ENCODE peak calls at places on chromosomes 4 and X, in ten cellular contexts. H is Calu3; N is tibial nerve; Y is activated naive CD4-positive, alpha-beta T cell; M is SHP77; Q is fibroblast of pulmonary artery; E is nephron progenitor cell; B is type B pancreatic cell; G is BJ; J is Caki2. A is an unnamed sample.

GRCh38 chr4:75633846-75634245 is 3.5 kb upstream of the CDKL2 start:
- DNase-seq in M (no peak), J (peak; percentile 12), H (no peak), Q (peak; percentile 29), B (no peak), E (no peak), G (peak; percentile 27), Y (no peak), N (no peak), A (no peak)

GRCh38 chrX:53704854-53705253 is 18.3 kb upstream of the HUWE1 start:
- DNase-seq in B (no peak), H (no peak), J (no peak), Y (no peak), Q (no peak), N (no peak), G (no peak), E (no peak), M (no peak), A (no peak)

GRCh38 chr4:16226816-16227461 is 668 bp upstream of the TAPT1 start:
- DNase-seq in Y (peak; percentile 39), B (peak; percentile 75), G (no peak), H (peak; percentile 46), E (peak; percentile 69), Q (no peak), N (peak; percentile 25), M (no peak), J (peak; percentile 64), A (no peak)

GRCh38 chrX:153061732-153062131 is 5.5 kb downstream of the PNMA3 start:
- DNase-seq in B (no peak), J (no peak), N (no peak), E (no peak), G (peak; percentile 10), Q (peak; percentile 28), Y (no peak), M (no peak), H (no peak), A (no peak)

GRCh38 chrX:15747626-15748173 is 9.6 kb downstream of the CA5B start:
- DNase-seq in Q (no peak), E (peak; percentile 16), M (no peak), G (no peak), J (no peak), N (no peak), B (no peak), H (no peak), Y (no peak), A (no peak)

GRCh38 chr4:55733874-55734437 is 85.6 kb upstream of the EXOC1L start:
- DNase-seq in J (peak; percentile 50), B (no peak), E (no peak), N (peak; percentile 37), H (peak; percentile 84), G (no peak), M (peak; percentile 30), Q (peak; percentile 59), Y (no peak), A (no peak)

GRCh38 chr4:87333267-87333666 is 10.6 kb upstream of the HSD17B13 start:
- DNase-seq in J (no peak), E (no peak), H (no peak), Y (no peak), M (no peak), G (no peak), Q (no peak), N (no peak), B (no peak), A (no peak)

GRCh38 chr4:73674451-73674919 is 54.2 kb upstream of the RASSF6 start:
- DNase-seq in E (no peak), Y (no peak), J (no peak), Q (no peak), H (no peak), B (no peak), N (no peak), G (no peak), M (no peak), A (no peak)

GRCh38 chrX:64580605-64581004 is 185.4 kb upstream of the MTMR8 start:
- DNase-seq in M (no peak), B (no peak), Y (no peak), Q (no peak), G (no peak), N (no peak), J (no peak), E (no peak), H (no peak), A (no peak)

GRCh38 chr4:110042540-110043517 is 130.1 kb downstream of the EGF start:
- DNase-seq in Q (no peak), B (no peak), G (no peak), N (no peak), E (no peak), J (no peak), H (no peak), Y (no peak), M (no peak), A (no peak)

GRCh38 chr4:186192068-186192751 is 843 bp downstream of the CYP4V2 start:
- DNase-seq in E (peak; percentile 30), M (peak; percentile 40), Q (peak; percentile 56), J (peak; percentile 52), B (no peak), Y (peak; percentile 42), H (peak; percentile 17), G (no peak), N (no peak), A (no peak)

GRCh38 chr4:6119507-6120020 is 80.8 kb downstream of the JAKMIP1 start:
- DNase-seq in J (no peak), H (no peak), Q (no peak), Y (no peak), M (no peak), G (no peak), E (no peak), B (peak; percentile 10), N (no peak), A (no peak)